ENCODE peak calls at places on chromosome 20, in four cellular contexts. Y is K562, X is GM12878, N is HepG2. I is an unnamed sample.

GRCh38 chr20:50427740-50428462 is 82.3 kb upstream of the PTPN1 start:
- DNase-seq in Y (no peak), N (no peak), X (no peak), I (no peak)

GRCh38 chr20:44224651-44225050 is 14.1 kb upstream of the OSER1 start:
- DNase-seq in X (no peak), N (no peak), Y (no peak), I (no peak)

GRCh38 chr20:2327620-2328555 is 32.1 kb downstream of the TGM3 start:
- DNase-seq in N (no peak), X (no peak), Y (no peak), I (no peak)

GRCh38 chr20:7967199-7967844 is 27.1 kb upstream of the HAO1 start:
- DNase-seq in Y (no peak), X (no peak), N (no peak), I (no peak)

GRCh38 chr20:44465001-44465560 is 10.6 kb upstream of the TTPAL start:
- DNase-seq in X (no peak), Y (no peak), N (no peak), I (no peak)

GRCh38 chr20:50380697-50381040 is 129.5 kb upstream of the PTPN1 start:
- DNase-seq in Y (no peak), X (no peak), N (peak; percentile 54), I (peak; percentile 67)

GRCh38 chr20:18477218-18477617 is 10.0 kb downstream of the POLR3F start:
- DNase-seq in Y (no peak), N (peak; percentile 30), X (no peak), I (no peak)

GRCh38 chr20:13291167-13291566 is 70.1 kb downstream of the ISM1 start:
- DNase-seq in X (no peak), Y (no peak), N (no peak), I (no peak)

GRCh38 chr20:15930324-15931305 is 642.6 kb downstream of the KIF16B start:
- DNase-seq in N (peak; percentile 28), Y (no peak), X (no peak), I (peak; percentile 22)

GRCh38 chr20:20711413-20711812 is 1.0 kb downstream of the RALGAPA2 start:
- DNase-seq in N (no peak), X (no peak), Y (no peak), I (no peak)

GRCh38 chr20:4135385-4136077 is 120.2 kb upstream of the RNF24 start:
- DNase-seq in N (peak; percentile 99), Y (peak; percentile 50), X (no peak), I (peak; percentile 100)

GRCh38 chr20:53057579-53057978 is 85.4 kb downstream of the TSHZ2 start:
- DNase-seq in X (no peak), Y (no peak), N (no peak), I (no peak)

GRCh38 chr20:48984575-48985219 is 61.4 kb upstream of the CSE1L start:
- DNase-seq in X (no peak), Y (no peak), N (no peak), I (no peak)

GRCh38 chr20:48704761-48705160 is 123.0 kb downstream of the PREX1 start:
- DNase-seq in N (no peak), X (no peak), Y (no peak), I (no peak)

GRCh38 chr20:47727170-47727880 is 58.0 kb downstream of the SULF2 start:
- DNase-seq in X (peak; percentile 81), Y (no peak), N (no peak), I (no peak)

GRCh38 chr20:4130404-4131189 is 115.2 kb upstream of the RNF24 start:
- DNase-seq in Y (no peak), X (no peak), N (no peak), I (peak; percentile 69)

GRCh38 chr20:5220334-5221077 is 93.7 kb downstream of the CDS2 start:
- DNase-seq in X (no peak), Y (no peak), N (no peak), I (no peak)

DNA sequence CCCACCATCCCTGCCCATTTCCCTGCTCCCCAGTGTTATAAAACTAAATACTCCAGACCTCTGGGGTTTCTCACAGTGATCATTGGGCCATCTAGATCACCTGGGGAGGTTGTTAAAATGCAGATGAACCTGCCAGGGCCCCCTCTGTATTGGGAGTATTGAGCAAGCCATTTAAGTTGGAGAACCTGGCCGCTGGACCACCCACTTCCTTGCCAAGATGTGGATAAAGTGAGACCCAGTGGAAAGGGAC is 1.5 kb downstream of the ID1 start:
- DNase-seq in N (no peak), Y (no peak), X (no peak), I (no peak)
- TF ChIP-seq REST in N (no peak), Y (no peak), X (no peak), I (no peak)

DNA sequence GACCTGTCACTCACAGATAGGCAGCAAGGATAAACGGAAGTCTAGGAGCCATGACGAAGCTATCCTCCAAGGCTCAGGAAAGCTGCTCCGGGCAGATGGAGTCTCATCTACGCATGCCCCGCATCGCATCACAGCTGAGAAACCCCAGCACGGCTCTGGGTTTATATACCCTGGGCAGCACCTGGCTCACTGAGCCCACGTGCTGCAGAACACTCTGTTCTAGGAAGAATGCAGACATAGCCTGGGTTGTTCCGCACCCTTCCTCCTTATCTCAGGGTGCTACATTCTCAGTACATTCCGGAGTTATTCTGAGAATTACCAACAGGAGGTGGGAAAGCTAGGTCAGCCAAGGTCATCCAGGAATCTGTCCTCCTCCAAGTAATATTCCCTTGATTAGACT is 260.4 kb downstream of the CBLN4 start:
- DNase-seq in Y (no peak), X (no peak), N (no peak), I (no peak)
- TF ChIP-seq HDAC2 in Y (no peak), X (no peak), N (no peak), I (no peak)

GRCh38 chr20:24442909-24443308 is 26.5 kb upstream of the SYNDIG1 start:
- DNase-seq in Y (no peak), X (no peak), N (no peak), I (no peak)
- H3K4me3 ChIP-seq in Y (no peak overlapping the region), X (no peak overlapping the region), N (no peak overlapping the region), I (no peak overlapping the region)

DNA sequence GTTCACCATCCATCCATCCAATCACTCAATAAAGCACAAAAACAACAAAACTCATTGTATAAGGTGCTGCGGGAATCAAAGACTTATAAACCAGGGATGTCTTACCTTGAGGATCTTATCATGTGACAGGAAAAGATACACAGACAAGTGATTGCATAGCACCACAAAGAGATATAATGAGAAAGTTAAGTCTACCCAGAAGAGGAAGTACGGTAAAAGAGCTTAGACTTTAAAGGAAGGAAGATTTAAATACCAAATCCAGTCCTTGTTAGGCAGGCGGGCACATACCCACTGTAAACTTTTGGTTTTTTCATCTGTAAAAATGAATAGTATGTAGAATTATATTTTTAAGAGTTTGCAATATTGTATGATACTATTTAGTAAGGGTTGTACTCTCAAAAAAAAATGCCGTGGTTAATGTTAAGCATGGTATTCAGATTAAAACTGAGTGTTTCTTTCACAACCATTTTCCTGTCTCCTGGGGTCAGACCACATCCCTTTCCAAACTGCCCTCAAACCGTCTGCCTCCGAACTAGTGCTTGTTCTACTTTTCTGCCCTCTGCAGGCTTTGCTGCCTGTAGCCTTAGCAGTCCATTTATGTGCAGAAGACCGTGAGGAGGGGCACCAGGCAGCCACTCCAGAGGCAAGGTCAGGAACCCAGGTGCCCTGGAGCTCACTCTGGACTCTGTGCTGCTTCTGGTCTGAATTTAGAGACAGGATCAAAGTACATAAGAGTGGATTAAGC is 179.5 kb upstream of the SYNDIG1 start:
- DNase-seq in X (no peak), N (no peak), Y (no peak), I (no peak)
- TF ChIP-seq REST in X (no peak), N (no peak), Y (no peak), I (no peak)

DNA sequence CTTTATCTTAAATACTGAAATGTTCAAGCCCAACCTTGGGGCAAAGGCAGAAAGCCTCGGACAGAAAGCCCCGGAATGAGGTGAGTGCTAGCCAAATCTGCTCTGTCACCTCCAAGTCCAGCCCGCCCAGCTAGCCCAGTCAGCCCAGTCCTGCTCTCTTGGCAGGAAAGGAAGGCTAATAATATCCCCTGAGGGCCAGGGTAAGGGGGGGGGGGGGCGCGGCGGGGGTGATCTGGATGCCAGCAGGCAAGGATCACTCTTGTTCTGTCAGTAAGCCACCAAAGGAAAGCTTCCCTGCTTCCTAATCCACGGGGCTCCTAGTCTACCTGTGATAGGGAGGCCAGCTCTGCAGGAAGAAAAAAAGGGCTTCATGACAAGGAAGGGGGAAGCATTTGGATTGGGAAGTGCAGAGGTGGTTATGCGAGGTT is 1.1 kb downstream of the NDRG3 start:
- DNase-seq in N (no peak), Y (peak; percentile 24), X (no peak), I (no peak)
- TF ChIP-seq HDAC2 in N (no peak), Y (no peak), X (no peak), I (no peak)

GRCh38 chr20:45909817-45910669 is 1.9 kb downstream of the PLTP start:
- DNase-seq in Y (no peak), N (no peak), X (no peak), I (no peak)
- H3K4me3 ChIP-seq in Y (peak overlapping the region; percentile 17), N (peak overlapping the region; percentile 40), X (no peak overlapping the region), I (peak overlapping the region; percentile 23)

DNA sequence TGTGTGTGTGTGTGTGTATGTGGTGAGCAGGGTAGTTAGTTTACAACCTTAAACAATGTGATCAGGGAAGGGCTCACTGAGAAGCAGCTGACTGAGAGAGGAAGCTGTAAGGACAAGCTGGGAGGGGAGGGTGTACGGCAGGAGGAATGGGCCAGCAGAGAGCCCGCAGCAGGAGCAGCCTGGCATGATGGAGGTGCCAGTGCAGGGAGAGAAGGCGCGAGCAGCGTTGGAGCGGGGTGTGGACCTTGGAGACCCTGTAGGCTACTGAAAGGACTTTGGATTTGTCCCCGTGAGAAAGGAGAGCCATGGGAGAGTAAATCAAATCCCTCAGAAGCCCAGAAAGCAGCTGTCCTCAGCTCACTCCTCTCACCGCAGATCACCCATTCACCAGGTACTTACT is 18.5 kb downstream of the FAM209B start:
- DNase-seq in Y (no peak), X (no peak), N (no peak), I (no peak)
- TF ChIP-seq REST in Y (no peak), X (no peak), N (no peak), I (no peak)

DNA sequence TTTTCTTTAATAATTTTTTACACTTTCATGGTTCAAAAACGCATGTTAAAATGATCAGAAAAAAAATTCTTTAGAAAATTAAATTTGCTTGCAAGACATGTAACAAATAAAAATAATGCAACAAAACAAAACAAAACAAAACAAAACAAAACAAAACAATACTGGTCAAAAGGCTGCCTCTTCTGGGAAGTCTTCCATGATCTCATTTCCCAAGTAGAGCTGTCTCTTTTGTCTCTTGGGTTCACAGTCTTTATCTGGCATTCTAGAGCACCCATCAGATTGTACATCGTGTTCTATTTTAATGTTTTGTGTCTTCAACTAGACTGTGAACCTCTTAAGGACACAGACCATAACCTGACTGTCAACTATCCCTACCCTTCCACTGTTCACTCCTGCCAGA is 25.3 kb downstream of the TP53INP2 start:
- DNase-seq in Y (no peak), X (no peak), N (no peak), I (no peak)
- TF ChIP-seq HDAC2 in Y (no peak), X (no peak), N (no peak), I (no peak)